ENCODE peak calls at places on chromosomes 12 and 14, in seven cellular contexts. E, L, J, Y, R, D and U are unnamed samples.

GRCh38 chr14:77607741-77608302 is 8.6 kb downstream of the SPTLC2 start:
- DNase-seq in E (no peak), L (no peak), J (no peak), Y (no peak), R (no peak), D (no peak), U (peak; percentile 81)

GRCh38 chr12:45986646-45987338 is 3.6 kb downstream of the SCAF11 start:
- DNase-seq in E (no peak), L (no peak), J (no peak), Y (no peak), R (no peak), D (no peak), U (no peak)

GRCh38 chr14:54094765-54095164 is 138.1 kb upstream of the BMP4 start:
- DNase-seq in E (no peak), L (no peak), J (no peak), Y (no peak), R (no peak), D (no peak), U (no peak)

GRCh38 chr12:121295746-121296617 is 527 bp downstream of the CAMKK2 start:
- DNase-seq in E (no peak), L (peak; percentile 5), J (no peak), Y (no peak), R (no peak), D (peak; percentile 37), U (peak; percentile 57)

GRCh38 chr12:124727244-124727673 is 136.4 kb downstream of the SCARB1 start:
- DNase-seq in E (peak; percentile 50), L (peak; percentile 69), J (no peak), Y (peak; percentile 30), R (no peak), D (no peak), U (peak; percentile 15)

GRCh38 chr14:92510972-92511371 is 2.6 kb upstream of the RIN3 start:
- DNase-seq in E (no peak), L (no peak), J (peak; percentile 67), Y (no peak), R (no peak), D (no peak), U (no peak)

GRCh38 chr12:108766294-108766693 is 35.0 kb upstream of the CORO1C start:
- DNase-seq in E (no peak), L (no peak), J (no peak), Y (no peak), R (no peak), D (no peak), U (no peak)

GRCh38 chr12:112937741-112938719 is at the start of gene OAS3:
- DNase-seq in E (peak; percentile 28), L (peak; percentile 65), J (peak; percentile 46), Y (no peak), R (peak; percentile 71), D (peak; percentile 77), U (peak; percentile 58)

GRCh38 chr12:110856517-110856916 is 9.7 kb downstream of the CCDC63 start:
- DNase-seq in E (no peak), L (no peak), J (no peak), Y (no peak), R (no peak), D (no peak), U (no peak)

GRCh38 chr12:5035618-5036017 is 8.1 kb upstream of the KCNA5 start:
- DNase-seq in E (no peak), L (no peak), J (no peak), Y (no peak), R (no peak), D (no peak), U (no peak)

GRCh38 chr12:14892726-14893442 is 7.2 kb upstream of the MGP start:
- DNase-seq in E (no peak), L (no peak), J (no peak), Y (no peak), R (no peak), D (no peak), U (peak; percentile 3)

GRCh38 chr12:30909721-30910350 is 16.7 kb upstream of the TSPAN11 start:
- DNase-seq in E (no peak), L (no peak), J (no peak), Y (no peak), R (no peak), D (no peak), U (no peak)

GRCh38 chr14:28756896-28757570 is 9.6 kb upstream of the FOXG1 start:
- DNase-seq in E (no peak), L (peak; percentile 49), J (no peak), Y (no peak), R (no peak), D (no peak), U (peak; percentile 12)

GRCh38 chr14:72771561-72771960 is 122.3 kb downstream of the DPF3 start:
- DNase-seq in E (no peak), L (no peak), J (no peak), Y (no peak), R (no peak), D (no peak), U (no peak)

GRCh38 chr12:22738945-22739344 is 114.0 kb downstream of the ETNK1 start:
- DNase-seq in E (no peak), L (no peak), J (no peak), Y (no peak), R (no peak), D (no peak), U (no peak)

GRCh38 chr12:130764073-130764472 is 48.0 kb upstream of the RIMBP2 start:
- DNase-seq in E (no peak), L (peak; percentile 5), J (no peak), Y (no peak), R (no peak), D (peak; percentile 29), U (peak; percentile 78)

GRCh38 chr14:89805501-89805900 is 149.0 kb downstream of the EFCAB11 start:
- DNase-seq in E (no peak), L (no peak), J (no peak), Y (no peak), R (no peak), D (no peak), U (no peak)

GRCh38 chr14:33794791-33795300 is 156.0 kb downstream of the EGLN3 start:
- DNase-seq in E (no peak), L (peak; percentile 33), J (no peak), Y (no peak), R (no peak), D (no peak), U (no peak)

GRCh38 chr14:61766136-61766535 is 3.9 kb downstream of the SNAPC1 start:
- DNase-seq in E (no peak), L (no peak), J (no peak), Y (no peak), R (no peak), D (no peak), U (no peak)

GRCh38 chr12:132084681-132085635 is 59.2 kb downstream of the DDX51 start:
- DNase-seq in E (no peak), L (peak; percentile 59), J (peak; percentile 80), Y (no peak), R (peak; percentile 34), D (peak; percentile 49), U (peak; percentile 87)

GRCh38 chr12:32444895-32445294 is 45.5 kb downstream of the FGD4 start:
- DNase-seq in E (no peak), L (peak; percentile 47), J (peak; percentile 27), Y (no peak), R (no peak), D (no peak), U (no peak)

GRCh38 chr14:89418452-89418851 is 1.4 kb upstream of the FOXN3 start:
- DNase-seq in E (no peak), L (no peak), J (no peak), Y (no peak), R (no peak), D (peak; percentile 24), U (peak; percentile 58)

GRCh38 chr12:7345232-7345631 is 41.4 kb downstream of the ACSM4 start:
- DNase-seq in E (no peak), L (no peak), J (no peak), Y (no peak), R (no peak), D (no peak), U (no peak)

GRCh38 chr12:76927170-76927784 is 48.5 kb upstream of the CSRP2 start:
- DNase-seq in E (no peak), L (peak; percentile 55), J (peak; percentile 70), Y (no peak), R (peak; percentile 26), D (peak; percentile 38), U (peak; percentile 60)

GRCh38 chr14:23406244-23406643 is 1.8 kb downstream of the MYH6 start:
- DNase-seq in E (no peak), L (no peak), J (no peak), Y (no peak), R (no peak), D (no peak), U (no peak)

GRCh38 chr14:30525833-30526232 is 33.1 kb upstream of the G2E3 start:
- DNase-seq in E (peak; percentile 29), L (peak; percentile 51), J (no peak), Y (no peak), R (no peak), D (no peak), U (no peak)

GRCh38 chr14:54562334-54562733 is 4.6 kb upstream of the SAMD4A start:
- DNase-seq in E (no peak), L (peak; percentile 82), J (no peak), Y (no peak), R (no peak), D (no peak), U (no peak)

GRCh38 chr12:20364501-20364900 is 3.8 kb upstream of the PDE3A start:
- DNase-seq in E (no peak), L (no peak), J (no peak), Y (no peak), R (no peak), D (no peak), U (no peak)

GRCh38 chr14:74888164-74889158 is 6.7 kb downstream of the DLST start:
- DNase-seq in E (no peak), L (no peak), J (no peak), Y (no peak), R (no peak), D (no peak), U (peak; percentile 79)

GRCh38 chr12:108333898-108334699 is 5.0 kb downstream of the CMKLR1 start:
- DNase-seq in E (no peak), L (peak; percentile 41), J (no peak), Y (no peak), R (no peak), D (no peak), U (no peak)

GRCh38 chr12:40253936-40254335 is 29.1 kb downstream of the LRRK2 start:
- DNase-seq in E (peak; percentile 18), L (peak; percentile 69), J (no peak), Y (no peak), R (no peak), D (no peak), U (no peak)